ENCODE peak calls at places on chromosomes 11 and 22, in five cellular contexts. K is cardiac fibroblast, W is lower leg skin, Q is coronary artery, V is astrocyte of the cerebellum. Z is an unnamed sample.

GRCh38 chr22:37633693-37634504 is 5.6 kb upstream of the SH3BP1 start:
- DNase-seq in K (peak), W (peak), Q (peak), V (peak), Z (peak)

GRCh38 chr11:107882095-107882820 is 23.7 kb upstream of the SLC35F2 start:
- DNase-seq in K (no peak), W (no peak), Q (no peak), V (no peak), Z (no peak)

GRCh38 chr11:47247502-47247901 is 1.1 kb downstream of the ACP2 start:
- DNase-seq in K (no peak), W (no peak), Q (no peak), V (no peak), Z (no peak)

GRCh38 chr22:45312856-45313255 is 3.1 kb downstream of the FAM118A start:
- DNase-seq in K (no peak), W (no peak), Q (no peak), V (no peak), Z (no peak)

GRCh38 chr11:73259406-73260126 is 12.6 kb upstream of the P2RY6 start:
- DNase-seq in K (no peak), W (no peak), Q (peak), V (no peak), Z (no peak)

GRCh38 chr11:117511483-117511934 is 183.9 kb downstream of the CEP164 start:
- DNase-seq in K (no peak), W (no peak), Q (no peak), V (no peak), Z (no peak)

GRCh38 chr11:64553554-64554201 is 37.3 kb upstream of the SLC22A12 start:
- DNase-seq in K (peak), W (no peak), Q (no peak), V (no peak), Z (peak)

GRCh38 chr11:129225190-129225589 is 33.1 kb upstream of the ARHGAP32 start:
- DNase-seq in K (peak), W (no peak), Q (no peak), V (no peak), Z (peak)

GRCh38 chr11:133545199-133545709 is 13.0 kb upstream of the OPCML start:
- DNase-seq in K (no peak), W (no peak), Q (no peak), V (no peak), Z (no peak)

GRCh38 chr11:33376331-33377099 is 119.3 kb downstream of the HIPK3 start:
- DNase-seq in K (peak), W (no peak), Q (no peak), V (no peak), Z (peak)

GRCh38 chr11:69500285-69501120 is 19.0 kb downstream of the LINC01488 start:
- DNase-seq in K (no peak), W (no peak), Q (no peak), V (no peak), Z (no peak)

GRCh38 chr22:40418366-40419201 is 48.2 kb downstream of the SGSM3 start:
- DNase-seq in K (no peak), W (no peak), Q (no peak), V (no peak), Z (no peak)

GRCh38 chr22:44181033-44181911 is 547 bp downstream of the PARVG start:
- DNase-seq in K (no peak), W (no peak), Q (no peak), V (no peak), Z (no peak)

GRCh38 chr11:72189448-72190250 is 2.3 kb upstream of the FOLR1 start:
- DNase-seq in K (no peak), W (no peak), Q (peak), V (no peak), Z (peak)

GRCh38 chr22:28980326-28980725 is 81.3 kb downstream of the C22orf31 start:
- DNase-seq in K (peak), W (no peak), Q (no peak), V (no peak), Z (peak)

GRCh38 chr11:57339305-57339704 is 1.2 kb downstream of the P2RX3 start:
- DNase-seq in K (no peak), W (no peak), Q (no peak), V (no peak), Z (no peak)

GRCh38 chr22:43831561-43832392 is 19.7 kb upstream of the EFCAB6 start:
- DNase-seq in K (no peak), W (no peak), Q (no peak), V (no peak), Z (no peak)

GRCh38 chr11:64725601-64726139 is 2.7 kb upstream of the NRXN2 start:
- DNase-seq in K (no peak), W (no peak), Q (no peak), V (no peak), Z (no peak)

GRCh38 chr11:9693801-9694553 is 30.1 kb downstream of the SWAP70 start:
- DNase-seq in K (no peak), W (no peak), Q (no peak), V (no peak), Z (no peak)
- TF ChIP-seq CTCF in K (no peak), W (no peak), Q (no peak), V (no peak), Z (no peak)

DNA sequence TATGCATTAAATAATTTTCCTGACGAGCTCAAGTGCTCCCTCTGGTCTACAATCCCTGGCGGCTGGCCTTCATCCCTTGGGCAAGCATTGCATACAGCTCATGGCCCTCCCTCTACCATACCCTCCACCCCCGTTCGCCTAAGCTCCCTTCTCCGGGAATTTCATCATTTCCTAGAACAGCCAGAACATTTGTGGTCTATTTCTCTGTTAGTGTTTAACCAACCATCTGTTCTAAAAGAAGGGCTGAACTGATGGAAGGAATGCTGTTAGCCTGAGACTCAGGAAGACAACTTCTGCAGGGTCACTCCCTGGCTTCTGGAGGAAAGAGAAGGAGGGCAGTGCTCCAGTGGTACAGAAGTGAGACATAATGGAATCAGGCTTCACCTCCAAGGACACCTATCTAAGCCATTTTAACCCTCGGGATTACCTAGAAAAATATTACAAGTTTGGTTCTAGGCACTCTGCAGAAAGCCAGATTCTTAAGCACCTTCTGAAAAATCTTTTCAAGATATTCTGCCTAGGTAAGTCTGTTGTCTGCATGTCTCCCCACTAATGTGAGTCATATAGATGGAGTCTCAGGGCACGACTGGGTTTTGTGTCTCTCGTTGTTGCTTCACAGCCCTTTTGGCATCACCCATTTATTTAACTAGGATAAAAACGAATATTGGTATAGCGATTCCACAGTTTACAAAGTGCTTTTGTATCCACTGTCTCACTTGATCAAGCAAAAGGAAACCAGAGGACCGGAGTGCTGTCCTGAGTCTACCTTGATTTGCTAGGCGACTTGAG is at the start of gene NNMT:
- DNase-seq in K (peak), W (peak), Q (peak), V (peak), Z (peak)
- H3K4me3 ChIP-seq in K (peak), W (peak), Q (peak), V (peak), Z (peak)

GRCh38 chr11:67237574-67237973 is 28.7 kb upstream of the GRK2 start:
- DNase-seq in K (no peak), W (no peak), Q (no peak), V (no peak), Z (no peak)

GRCh38 chr11:67238894-67239794 is 27.1 kb upstream of the GRK2 start:
- DNase-seq in K (peak), W (no peak), Q (no peak), V (no peak), Z (no peak)

GRCh38 chr11:67242548-67242947 is 23.7 kb upstream of the GRK2 start:
- DNase-seq in K (no peak), W (no peak), Q (no peak), V (no peak), Z (no peak)

GRCh38 chr11:67240575-67241389 is 25.5 kb upstream of the GRK2 start:
- DNase-seq in K (peak), W (peak), Q (peak), V (peak), Z (peak)

DNA sequence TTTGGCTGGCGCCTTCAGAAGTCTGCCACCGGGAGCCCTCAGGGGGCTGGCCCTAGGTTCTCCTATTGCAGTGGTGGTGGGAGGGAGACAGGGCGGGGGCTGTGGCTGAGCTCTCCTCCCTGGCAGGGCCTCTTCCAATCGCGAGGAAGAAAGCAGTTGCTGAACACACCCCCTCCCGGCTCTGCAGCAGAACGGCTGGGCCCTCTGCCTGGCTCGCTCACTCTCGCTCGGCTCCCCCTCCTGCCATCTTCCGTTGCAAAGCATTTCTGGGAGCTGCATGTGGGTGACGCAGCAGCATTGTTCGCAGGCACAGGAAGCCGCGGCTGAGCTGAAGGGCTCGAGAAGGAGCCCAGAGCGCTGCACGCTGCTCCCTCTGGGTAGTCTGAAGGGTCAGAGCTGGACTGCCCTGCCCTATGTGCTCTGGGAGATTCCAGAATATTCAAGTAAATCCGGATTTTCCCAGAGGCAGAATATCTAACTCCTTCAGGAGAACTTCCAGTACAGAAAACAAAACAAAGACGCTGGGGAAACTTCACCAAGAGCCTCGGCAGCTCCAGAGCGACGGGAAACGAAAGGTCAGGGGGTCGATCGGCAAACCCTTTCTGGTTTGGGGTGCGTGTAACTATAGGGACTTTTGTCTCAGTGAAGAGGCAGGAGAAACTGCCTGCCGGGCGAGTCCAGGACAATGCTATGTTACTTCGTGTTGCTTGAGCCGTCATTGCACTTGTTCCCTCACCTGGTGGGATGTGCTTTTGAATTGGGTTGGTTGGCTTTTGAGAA is 26.3 kb upstream of the GRK2 start:
- DNase-seq in K (peak), W (peak), Q (peak), V (peak), Z (peak)
- TF ChIP-seq CTCF in K (peak), W (no peak), Q (no peak), V (no peak), Z (peak)

GRCh38 chr11:94780432-94780831 is 12.3 kb downstream of the AMOTL1 start:
- DNase-seq in K (no peak), W (no peak), Q (no peak), V (no peak), Z (no peak)
- H3K4me3 ChIP-seq in K (peak), W (no peak), Q (no peak), V (no peak), Z (peak)

DNA sequence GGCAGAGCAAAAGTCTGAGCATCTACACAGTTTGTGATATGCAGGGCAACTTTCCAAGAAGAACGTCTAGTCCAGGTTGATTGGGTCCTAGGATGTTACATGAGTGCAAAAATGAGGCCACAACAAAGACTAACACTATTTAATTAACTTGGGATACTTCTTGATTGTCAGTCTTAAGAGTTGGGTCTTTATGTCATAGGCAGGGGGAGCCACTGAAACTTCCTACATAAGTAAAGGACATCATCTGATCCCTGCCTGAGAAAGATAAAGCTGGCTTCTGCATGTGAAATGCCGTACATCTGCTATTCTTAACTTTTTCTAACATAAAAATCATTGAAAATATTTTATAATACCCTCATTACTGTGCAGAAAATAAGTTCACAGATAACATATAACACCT is 525.5 kb downstream of the NTM start:
- DNase-seq in K (no peak), W (no peak), Q (no peak), V (no peak), Z (no peak)
- TF ChIP-seq CTCF in K (no peak), W (no peak), Q (no peak), V (no peak), Z (no peak)

DNA sequence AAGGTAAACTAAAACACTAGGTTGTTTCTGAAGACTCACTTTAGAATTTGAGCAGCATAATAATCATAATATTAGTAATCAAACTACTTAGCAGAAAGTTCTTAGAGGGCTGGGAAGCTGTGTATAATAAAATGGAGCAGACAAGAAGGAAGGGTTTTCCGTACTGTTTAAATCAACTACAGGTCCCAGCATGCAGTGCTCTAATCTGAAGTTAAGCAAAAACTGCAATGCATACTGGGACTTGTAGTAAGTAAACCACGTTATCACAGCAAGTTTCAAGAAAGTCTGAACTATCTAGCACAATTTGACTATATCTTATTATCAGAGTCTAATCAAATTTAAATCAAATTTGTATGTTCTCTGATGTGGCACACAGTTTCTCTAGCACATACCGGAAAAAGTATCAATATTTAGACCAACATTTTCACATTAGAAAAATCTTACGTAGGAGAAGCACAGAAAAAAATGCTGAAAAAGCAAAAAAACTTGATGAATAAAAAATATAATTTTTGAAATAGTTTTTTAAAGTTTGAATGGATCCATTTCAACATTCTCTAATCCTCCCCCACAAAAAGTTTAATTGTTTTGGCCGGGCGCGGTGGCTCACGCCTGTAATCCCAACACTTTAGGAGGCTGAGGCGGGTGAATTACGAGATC is 8.2 kb downstream of the PHF21A start:
- DNase-seq in K (peak), W (peak), Q (no peak), V (peak), Z (peak)
- H3K4me3 ChIP-seq in K (no peak), W (no peak), Q (no peak), V (no peak), Z (no peak)

GRCh38 chr11:106076421-106076922 is 675 bp downstream of the KBTBD3 start:
- DNase-seq in K (no peak), W (peak), Q (no peak), V (no peak), Z (no peak)

GRCh38 chr11:106072804-106073203 is 4.3 kb downstream of the KBTBD3 start:
- DNase-seq in K (no peak), W (no peak), Q (no peak), V (no peak), Z (no peak)

GRCh38 chr11:106077609-106078517 is at the start of gene AASDHPPT:
- DNase-seq in K (peak), W (no peak), Q (no peak), V (no peak), Z (peak)

GRCh38 chr11:106082096-106082495 is 4.6 kb downstream of the AASDHPPT start:
- DNase-seq in K (no peak), W (no peak), Q (no peak), V (no peak), Z (no peak)

GRCh38 chr11:106076923-106077608 is at the start of gene KBTBD3:
- DNase-seq in K (peak), W (peak), Q (peak), V (peak), Z (peak)
- TF ChIP-seq CTCF in K (peak), W (no peak), Q (no peak), V (peak), Z (peak)

DNA sequence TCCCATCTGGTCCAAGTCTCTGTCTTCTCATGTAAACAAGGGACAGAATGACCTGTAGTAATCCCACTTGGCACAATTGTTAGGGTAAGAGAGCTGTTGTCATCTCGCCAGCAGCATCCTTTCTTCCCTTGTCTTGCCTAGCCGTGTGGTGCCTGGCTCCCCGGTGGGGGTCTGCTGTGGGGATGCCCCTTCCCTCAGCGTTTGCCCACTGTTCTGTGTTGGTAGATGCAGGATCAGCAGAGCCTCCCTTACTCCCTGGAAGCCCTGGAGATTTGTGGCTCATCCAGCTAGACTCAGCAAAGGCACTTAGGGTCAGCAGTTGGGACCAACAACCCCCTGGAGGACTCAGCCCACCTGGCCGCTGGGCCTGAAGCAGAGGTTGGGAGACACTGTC is 13.0 kb downstream of the ACO2 start:
- DNase-seq in K (no peak), W (no peak), Q (no peak), V (no peak), Z (no peak)
- H3K4me3 ChIP-seq in K (no peak), W (no peak), Q (no peak), V (no peak), Z (no peak)

GRCh38 chr22:47035443-47035881 is 273.0 kb downstream of the TBC1D22A start:
- DNase-seq in K (peak), W (no peak), Q (no peak), V (no peak), Z (peak)
- TF ChIP-seq CTCF in K (no peak), W (no peak), Q (no peak), V (no peak), Z (no peak)

GRCh38 chr11:942853-943252 is 17.2 kb downstream of the AP2A2 start:
- DNase-seq in K (peak), W (no peak), Q (no peak), V (no peak), Z (peak)

GRCh38 chr11:945986-946385 is 20.3 kb downstream of the AP2A2 start:
- DNase-seq in K (peak), W (no peak), Q (no peak), V (no peak), Z (no peak)

GRCh38 chr11:947744-948143 is 22.1 kb downstream of the AP2A2 start:
- DNase-seq in K (no peak), W (no peak), Q (no peak), V (no peak), Z (no peak)

GRCh38 chr11:940496-941135 is 14.9 kb downstream of the AP2A2 start:
- DNase-seq in K (no peak), W (no peak), Q (no peak), V (no peak), Z (no peak)

GRCh38 chr11:944711-945470 is 19.2 kb downstream of the AP2A2 start:
- DNase-seq in K (peak), W (no peak), Q (no peak), V (no peak), Z (peak)
- H3K4me3 ChIP-seq in K (no peak), W (no peak), Q (no peak), V (no peak), Z (no peak)